ENCODE peak calls at places on chromosomes 7 and 10, in six cellular contexts. B is putamen, D is globus pallidus, S is RWPE1, E is DMS 273 treated with DMSO at 0.1 percent for 48 hours, H is neural crest cell. U is an unnamed sample.

GRCh38 chr10:30354669-30355068 is 5.6 kb upstream of the MTPAP start:
- DNase-seq in B (no peak), D (no peak), S (no peak), E (no peak), H (no peak), U (no peak)

GRCh38 chr7:98286093-98286525 is 4.6 kb downstream of the BRI3 start:
- DNase-seq in B (no peak), D (no peak), S (peak; percentile 67), E (no peak), H (no peak), U (no peak)

GRCh38 chr10:89263531-89263930 is 12.0 kb upstream of the LIPA start:
- DNase-seq in B (no peak), D (no peak), S (no peak), E (no peak), H (no peak), U (no peak)

GRCh38 chr10:126398924-126399323 is 10.6 kb upstream of the ADAM12 start:
- DNase-seq in B (no peak), D (no peak), S (no peak), E (no peak), H (no peak), U (no peak)

GRCh38 chr10:114110174-114110972 is 63.6 kb downstream of the CCDC186 start:
- DNase-seq in B (no peak), D (no peak), S (peak; percentile 50), E (no peak), H (no peak), U (no peak)

GRCh38 chr10:115945696-115946445 is 327.1 kb downstream of the GFRA1 start:
- DNase-seq in B (no peak), D (no peak), S (no peak), E (no peak), H (no peak), U (no peak)

GRCh38 chr10:89526396-89526795 is 9.0 kb downstream of the SLC16A12 start:
- DNase-seq in B (no peak), D (no peak), S (no peak), E (no peak), H (no peak), U (no peak)

GRCh38 chr7:4835398-4836205 is 26.2 kb downstream of the PAPOLB start:
- DNase-seq in B (no peak), D (no peak), S (no peak), E (no peak), H (no peak), U (no peak)

GRCh38 chr7:143352506-143353130 is 9.9 kb downstream of the FAM131B start:
- DNase-seq in B (no peak), D (no peak), S (no peak), E (no peak), H (peak; percentile 58), U (no peak)

GRCh38 chr7:97179454-97180104 is 62.1 kb downstream of the SDHAF3 start:
- DNase-seq in B (peak; percentile 50), D (peak; percentile 58), S (peak; percentile 73), E (peak; percentile 49), H (peak; percentile 27), U (no peak)

U was measured in D721Med.